ENCODE peak calls at places on chromosome 19, in ten cellular contexts. F, P, B, W, Q, U, X, L, D and O are unnamed samples.
A peak's percentile ranks its signal among the peaks of the same experiment; 100 is the strongest.

GRCh38 chr19:14168993-14169392 is 32.6 kb upstream of the ASF1B start:
- DNase-seq in X (no peak), L (no peak), W (no peak), U (no peak), B (no peak), D (no peak), F (no peak), Q (no peak), P (no peak), O (no peak)

GRCh38 chr19:10093295-10094186 is 7.4 kb downstream of the SHFL start:
- DNase-seq in B (no peak), Q (no peak), U (no peak), F (no peak), D (no peak), P (no peak), L (peak; percentile 24), W (no peak), X (peak; percentile 61), O (no peak)

GRCh38 chr19:16571283-16571682 is 932 bp downstream of the SLC35E1 start:
- DNase-seq in L (no peak), F (no peak), X (peak; percentile 82), W (no peak), Q (peak; percentile 49), U (peak; percentile 70), D (no peak), P (no peak), B (no peak), O (no peak)

GRCh38 chr19:13132471-13133166 is 14.6 kb downstream of the NACC1 start:
- DNase-seq in P (no peak), F (no peak), U (no peak), B (no peak), W (peak; percentile 64), X (peak; percentile 76), L (no peak), D (no peak), Q (no peak), O (peak; percentile 40)

GRCh38 chr19:56120002-56120370 is 1.1 kb downstream of the ZNF787 start:
- DNase-seq in D (no peak), Q (no peak), B (no peak), W (no peak), P (no peak), U (no peak), F (no peak), X (no peak), L (no peak), O (no peak)

GRCh38 chr19:17626456-17626855 is 61.7 kb downstream of the UNC13A start:
- DNase-seq in P (no peak), L (no peak), U (no peak), B (no peak), W (no peak), D (no peak), F (no peak), Q (peak; percentile 24), X (no peak), O (no peak)

GRCh38 chr19:14113762-14114414 is 3.7 kb downstream of the PRKACA start:
- DNase-seq in U (no peak), L (peak; percentile 74), W (peak; percentile 46), P (no peak), X (peak; percentile 49), F (no peak), D (peak; percentile 19), B (peak; percentile 60), Q (peak; percentile 65), O (no peak)

GRCh38 chr19:50814883-50815282 is 8.7 kb downstream of the KLK1 start:
- DNase-seq in P (no peak), W (no peak), Q (no peak), X (no peak), B (no peak), L (no peak), U (no peak), D (no peak), F (no peak), O (no peak)

GRCh38 chr19:54102421-54103169 is at the start of gene NDUFA3:
- DNase-seq in W (peak; percentile 96), X (peak; percentile 98), L (peak; percentile 98), P (peak; percentile 99), U (peak; percentile 99), B (peak; percentile 97), Q (peak; percentile 100), D (peak; percentile 92), F (peak; percentile 99), O (peak; percentile 98)

GRCh38 chr19:41462497-41462896 is 19.5 kb downstream of the ERICH4 start:
- DNase-seq in D (no peak), P (no peak), Q (no peak), F (no peak), U (no peak), L (no peak), W (no peak), B (no peak), X (no peak), O (no peak)

GRCh38 chr19:14475251-14476073 is at the start of gene PTGER1:
- DNase-seq in L (peak; percentile 60), W (no peak), D (no peak), F (no peak), Q (no peak), P (peak; percentile 34), B (no peak), U (no peak), X (peak; percentile 76), O (peak; percentile 52)

GRCh38 chr19:29775575-29775900 is 36.3 kb upstream of the CCNE1 start:
- DNase-seq in D (no peak), U (no peak), W (no peak), B (peak; percentile 8), Q (no peak), L (peak; percentile 32), X (no peak), P (no peak), F (no peak), O (no peak)

GRCh38 chr19:52464798-52465470 is 11.6 kb downstream of the ZNF578 start:
- DNase-seq in B (no peak), U (no peak), W (no peak), X (peak; percentile 57), P (peak; percentile 66), D (peak; percentile 29), L (peak; percentile 73), Q (no peak), F (peak; percentile 49), O (no peak)

GRCh38 chr19:584240-585001 is 5.3 kb upstream of the HCN2 start:
- DNase-seq in X (peak; percentile 64), W (peak; percentile 62), L (peak; percentile 87), B (peak; percentile 46), P (peak; percentile 79), Q (no peak), D (peak; percentile 80), F (peak; percentile 78), U (peak; percentile 69), O (no peak)

GRCh38 chr19:40907968-40908735 is 26.1 kb upstream of the CYP2A7 start:
- DNase-seq in D (no peak), P (no peak), B (peak; percentile 65), X (no peak), W (peak; percentile 26), U (peak; percentile 0), Q (no peak), L (peak; percentile 72), F (no peak), O (peak; percentile 36)

GRCh38 chr19:58330458-58330857 is 3.7 kb downstream of the ZSCAN22 start:
- DNase-seq in B (no peak), L (no peak), D (no peak), P (no peak), F (no peak), X (no peak), U (peak; percentile 64), Q (no peak), W (no peak), O (no peak)

GRCh38 chr19:10209305-10209704 is 14.6 kb upstream of the DNMT1 start:
- DNase-seq in B (no peak), P (no peak), Q (no peak), D (no peak), X (peak; percentile 55), F (no peak), W (no peak), U (no peak), L (no peak), O (no peak)